ENCODE peak calls at places on chromosome 1, in ten cellular contexts. X, G, W, E, P, S, B, L, D and R are unnamed samples.

GRCh38 chr1:164743991-164744390 is 185.0 kb downstream of the PBX1 start:
- DNase-seq in X (no peak), G (no peak), W (no peak), E (no peak), P (no peak), S (no peak), B (no peak), L (no peak), D (no peak), R (no peak)

GRCh38 chr1:204645251-204645650 is 40.3 kb downstream of the LRRN2 start:
- DNase-seq in X (no peak), G (no peak), W (no peak), E (no peak), P (no peak), S (no peak), B (no peak), L (no peak), D (no peak), R (no peak)

GRCh38 chr1:207941664-207942063 is 30.7 kb upstream of the CD34 start:
- DNase-seq in X (no peak), G (no peak), W (no peak), E (peak), P (no peak), S (peak), B (no peak), L (peak), D (no peak), R (no peak)

GRCh38 chr1:69915347-69915746 is 290.0 kb downstream of the LRRC40 start:
- DNase-seq in X (no peak), G (no peak), W (no peak), E (no peak), P (peak), S (no peak), B (no peak), L (no peak), D (no peak), R (no peak)

GRCh38 chr1:110049801-110050601 is 15.6 kb downstream of the STRIP1 start:
- DNase-seq in X (no peak), G (no peak), W (no peak), E (no peak), P (no peak), S (no peak), B (peak), L (no peak), D (no peak), R (no peak)

GRCh38 chr1:176996455-176997090 is 167.9 kb downstream of the ASTN1 start:
- DNase-seq in X (no peak), G (no peak), W (no peak), E (no peak), P (no peak), S (no peak), B (peak), L (no peak), D (no peak), R (peak)

GRCh38 chr1:243471026-243471685 is 215.3 kb downstream of the SDCCAG8 start:
- DNase-seq in X (no peak), G (no peak), W (no peak), E (no peak), P (no peak), S (no peak), B (no peak), L (no peak), D (no peak), R (no peak)

GRCh38 chr1:248810727-248811513 is 14.8 kb downstream of the SH3BP5L start:
- DNase-seq in X (no peak), G (no peak), W (no peak), E (no peak), P (no peak), S (no peak), B (no peak), L (no peak), D (no peak), R (no peak)

GRCh38 chr1:207748737-207749528 is 2.9 kb upstream of the CD46 start:
- DNase-seq in X (peak), G (peak), W (no peak), E (no peak), P (no peak), S (no peak), B (no peak), L (no peak), D (no peak), R (no peak)

GRCh38 chr1:60134706-60135105 is 61.1 kb upstream of the C1orf87 start:
- DNase-seq in X (no peak), G (no peak), W (no peak), E (no peak), P (no peak), S (no peak), B (no peak), L (no peak), D (no peak), R (no peak)

GRCh38 chr1:81113688-81114087 is 687.0 kb upstream of the ADGRL2 start:
- DNase-seq in X (no peak), G (no peak), W (no peak), E (no peak), P (no peak), S (no peak), B (no peak), L (no peak), D (no peak), R (no peak)

GRCh38 chr1:116325922-116326321 is 47.1 kb upstream of the ATP1A1 start:
- DNase-seq in X (peak), G (no peak), W (no peak), E (no peak), P (no peak), S (no peak), B (no peak), L (no peak), D (no peak), R (no peak)

GRCh38 chr1:199272690-199273089 is 633.9 kb downstream of the PTPRC start:
- DNase-seq in X (no peak), G (peak), W (no peak), E (no peak), P (peak), S (peak), B (no peak), L (no peak), D (peak), R (no peak)

GRCh38 chr1:113207019-113207418 is 134.0 kb downstream of the LRIG2 start:
- DNase-seq in X (no peak), G (no peak), W (no peak), E (no peak), P (no peak), S (no peak), B (no peak), L (no peak), D (no peak), R (no peak)

GRCh38 chr1:98854137-98854536 is 150.5 kb downstream of the PLPPR5 start:
- DNase-seq in X (no peak), G (no peak), W (no peak), E (no peak), P (no peak), S (no peak), B (peak), L (no peak), D (no peak), R (no peak)

GRCh38 chr1:112713466-112714312 is 1.4 kb downstream of the PPM1J start:
- DNase-seq in X (peak), G (no peak), W (no peak), E (no peak), P (no peak), S (no peak), B (no peak), L (no peak), D (no peak), R (no peak)

GRCh38 chr1:11826946-11827345 is 20.6 kb downstream of the NPPA start:
- DNase-seq in X (no peak), G (no peak), W (no peak), E (no peak), P (no peak), S (no peak), B (no peak), L (no peak), D (no peak), R (no peak)

GRCh38 chr1:197638316-197638715 is 137.0 kb downstream of the DENND1B start:
- DNase-seq in X (peak), G (no peak), W (no peak), E (no peak), P (no peak), S (no peak), B (peak), L (no peak), D (no peak), R (no peak)

GRCh38 chr1:20114021-20114648 is 5.2 kb downstream of the PLA2G2D start:
- DNase-seq in X (no peak), G (no peak), W (no peak), E (no peak), P (no peak), S (no peak), B (no peak), L (no peak), D (no peak), R (no peak)

GRCh38 chr1:45730075-45730779 is 20.2 kb downstream of the IPP start:
- DNase-seq in X (no peak), G (peak), W (no peak), E (no peak), P (no peak), S (no peak), B (no peak), L (no peak), D (no peak), R (no peak)

GRCh38 chr1:232917053-232917452 is 33.4 kb upstream of the NTPCR start:
- DNase-seq in X (no peak), G (no peak), W (no peak), E (no peak), P (no peak), S (no peak), B (no peak), L (no peak), D (no peak), R (no peak)

GRCh38 chr1:110390692-110391232 is at the start of gene SLC16A4:
- DNase-seq in X (no peak), G (no peak), W (no peak), E (no peak), P (no peak), S (peak), B (no peak), L (no peak), D (no peak), R (peak)

GRCh38 chr1:65510961-65511360 is 90.5 kb downstream of the LEPR start:
- DNase-seq in X (no peak), G (no peak), W (no peak), E (no peak), P (no peak), S (no peak), B (no peak), L (no peak), D (no peak), R (no peak)

GRCh38 chr1:18385239-18385790 is 95.4 kb upstream of the KLHDC7A start:
- DNase-seq in X (no peak), G (no peak), W (peak), E (no peak), P (no peak), S (peak), B (peak), L (no peak), D (no peak), R (peak)

GRCh38 chr1:205442051-205442721 is 13.7 kb downstream of the BLACAT1 start:
- DNase-seq in X (no peak), G (peak), W (no peak), E (no peak), P (no peak), S (no peak), B (no peak), L (no peak), D (no peak), R (no peak)

GRCh38 chr1:33985656-33986055 is 121.8 kb downstream of the HMGB4 start:
- DNase-seq in X (no peak), G (no peak), W (no peak), E (no peak), P (no peak), S (peak), B (no peak), L (peak), D (no peak), R (no peak)

GRCh38 chr1:226107471-226108460 is 45.2 kb downstream of the H3-3A start:
- DNase-seq in X (peak), G (peak), W (no peak), E (no peak), P (no peak), S (no peak), B (no peak), L (no peak), D (no peak), R (no peak)

GRCh38 chr1:1906185-1907097 is 8.6 kb upstream of the CALML6 start:
- DNase-seq in X (peak), G (peak), W (peak), E (peak), P (peak), S (peak), B (peak), L (peak), D (peak), R (peak)

GRCh38 chr1:48208251-48208650 is 14.3 kb upstream of the SLC5A9 start:
- DNase-seq in X (no peak), G (no peak), W (no peak), E (no peak), P (no peak), S (no peak), B (no peak), L (no peak), D (no peak), R (no peak)

GRCh38 chr1:180515857-180516388 is 13.5 kb upstream of the ACBD6 start:
- DNase-seq in X (peak), G (peak), W (peak), E (peak), P (peak), S (peak), B (peak), L (no peak), D (peak), R (peak)

GRCh38 chr1:16145988-16146887 is 9.6 kb downstream of the EPHA2 start:
- DNase-seq in X (no peak), G (peak), W (peak), E (peak), P (peak), S (no peak), B (peak), L (no peak), D (peak), R (peak)

GRCh38 chr1:239976130-239976968 is 115.3 kb upstream of the FMN2 start:
- DNase-seq in X (peak), G (peak), W (peak), E (peak), P (peak), S (peak), B (peak), L (no peak), D (no peak), R (peak)

GRCh38 chr1:35631396-35631795 is 9.9 kb downstream of the PSMB2 start:
- DNase-seq in X (no peak), G (no peak), W (no peak), E (no peak), P (no peak), S (no peak), B (no peak), L (no peak), D (no peak), R (no peak)

GRCh38 chr1:15584489-15585363 is at the start of gene AGMAT:
- DNase-seq in X (peak), G (no peak), W (peak), E (peak), P (no peak), S (no peak), B (peak), L (no peak), D (no peak), R (peak)

GRCh38 chr1:153946622-153947246 is at the start of gene DENND4B:
- DNase-seq in X (peak), G (peak), W (peak), E (peak), P (no peak), S (peak), B (peak), L (peak), D (peak), R (peak)

DNA sequence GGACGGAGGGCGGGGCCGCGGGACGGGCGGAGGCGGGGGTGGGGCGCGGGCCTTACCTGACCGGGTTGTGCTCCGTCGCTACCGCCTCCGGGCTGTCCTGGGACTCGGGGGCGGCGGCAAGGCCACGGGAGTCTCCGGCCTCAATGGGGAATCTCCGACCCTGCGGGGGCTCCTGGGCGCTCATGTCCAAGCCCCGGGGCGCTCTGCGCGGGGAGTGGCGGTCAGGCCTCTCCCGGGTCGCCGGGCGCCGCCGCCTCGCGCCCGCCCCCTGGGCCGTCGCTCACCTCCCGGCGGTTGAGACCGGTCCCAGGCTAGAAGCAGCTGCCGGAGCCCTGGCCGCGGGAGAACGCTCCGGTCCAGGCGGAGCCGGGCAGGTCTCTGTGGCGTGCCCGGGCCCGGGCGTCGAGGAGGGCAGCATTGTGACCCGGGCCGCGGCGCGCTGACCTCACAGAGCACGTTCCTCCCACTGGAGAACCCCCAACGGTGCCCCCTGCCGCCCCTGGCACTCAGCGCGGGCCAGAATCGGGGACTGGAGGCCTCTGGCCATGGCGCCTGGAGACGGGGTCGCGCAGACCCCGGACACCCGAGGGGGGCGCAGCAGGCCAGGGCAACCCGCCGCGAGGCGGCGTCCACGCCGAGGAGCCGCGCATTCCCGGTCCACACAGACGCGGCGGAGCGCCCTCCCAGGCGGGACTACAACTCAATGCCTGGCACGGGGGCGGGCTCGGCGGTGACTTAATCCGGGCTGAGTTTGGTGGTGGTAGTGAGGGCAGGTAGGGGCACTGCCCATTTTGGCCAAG is 411 bp downstream of the FAM229A start:
- DNase-seq in X (no peak), G (no peak), W (peak), E (peak), P (no peak), S (peak), B (peak), L (peak), D (no peak), R (peak)
- TF ChIP-seq CTCF in X (no peak), G (no peak), W (no peak), E (peak), P (peak), S (peak), B (peak), L (peak), D (peak), R (peak)

GRCh38 chr1:217333939-217334338 is 297.0 kb downstream of the GPATCH2 start:
- DNase-seq in X (peak), G (no peak), W (peak), E (peak), P (no peak), S (no peak), B (peak), L (no peak), D (no peak), R (peak)

GRCh38 chr1:217331698-217332097 is 299.2 kb downstream of the GPATCH2 start:
- DNase-seq in X (no peak), G (no peak), W (no peak), E (no peak), P (no peak), S (no peak), B (no peak), L (no peak), D (no peak), R (no peak)

GRCh38 chr1:217327901-217328300 is 303.0 kb downstream of the GPATCH2 start:
- DNase-seq in X (no peak), G (no peak), W (no peak), E (no peak), P (no peak), S (no peak), B (no peak), L (no peak), D (no peak), R (no peak)

GRCh38 chr1:217336724-217337123 is 294.2 kb downstream of the GPATCH2 start:
- DNase-seq in X (no peak), G (no peak), W (no peak), E (no peak), P (no peak), S (no peak), B (no peak), L (no peak), D (no peak), R (no peak)

DNA sequence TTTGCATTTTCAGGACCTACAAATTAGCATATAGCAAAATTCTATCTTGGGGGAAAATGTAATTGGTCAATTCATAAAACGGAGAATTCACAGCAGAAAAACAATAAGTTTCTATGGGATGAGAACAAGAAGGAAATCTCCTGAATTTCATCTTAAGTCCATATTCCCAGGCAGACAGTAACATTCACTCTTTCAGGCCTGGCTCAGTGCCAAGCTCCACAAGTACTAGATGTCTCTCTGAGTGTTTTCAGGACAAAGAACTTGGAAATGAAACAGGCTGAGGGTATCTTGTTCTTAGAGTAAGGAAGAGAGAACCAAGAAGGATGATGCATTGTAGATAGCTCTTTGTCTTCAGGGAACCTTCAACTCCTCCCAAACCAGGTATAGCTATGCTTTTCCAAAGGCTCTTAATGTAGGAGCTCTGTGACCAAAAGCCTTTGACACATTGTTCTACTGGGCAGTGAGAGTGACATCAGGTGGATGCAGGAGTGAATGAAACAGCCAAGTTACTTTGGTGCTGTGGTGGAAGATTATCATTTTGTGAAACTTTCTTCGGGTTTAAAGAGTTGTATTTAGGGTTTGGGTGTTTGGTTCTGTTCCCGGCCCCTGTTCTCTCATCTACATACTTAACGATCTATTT is 298.3 kb downstream of the GPATCH2 start:
- DNase-seq in X (no peak), G (no peak), W (no peak), E (no peak), P (no peak), S (no peak), B (peak), L (no peak), D (no peak), R (no peak)
- TF ChIP-seq CTCF in X (no peak), G (no peak), W (no peak), E (no peak), P (no peak), S (no peak), B (no peak), L (no peak), D (no peak), R (no peak)

GRCh38 chr1:217140041-217140901 is 417.0 kb upstream of the ESRRG start:
- DNase-seq in X (no peak), G (no peak), W (no peak), E (no peak), P (no peak), S (no peak), B (peak), L (no peak), D (no peak), R (peak)
- TF ChIP-seq CTCF in X (no peak), G (no peak), W (no peak), E (no peak), P (no peak), S (no peak), B (no peak), L (no peak), D (no peak), R (no peak)

GRCh38 chr1:200307755-200308066 is 102.1 kb downstream of the ZNF281 start:
- DNase-seq in X (no peak), G (no peak), W (no peak), E (no peak), P (no peak), S (no peak), B (no peak), L (no peak), D (no peak), R (no peak)
- TF ChIP-seq CTCF in X (peak), G (peak), W (peak), E (no peak), P (no peak), S (no peak), B (no peak), L (no peak), D (no peak), R (peak)

GRCh38 chr1:24003331-24003972 is 23.3 kb upstream of the SRSF10 start:
- DNase-seq in X (peak), G (peak), W (no peak), E (no peak), P (no peak), S (no peak), B (no peak), L (no peak), D (no peak), R (no peak)
- TF ChIP-seq CTCF in X (no peak), G (no peak), W (no peak), E (no peak), P (no peak), S (no peak), B (no peak), L (no peak), D (no peak), R (no peak)